ENCODE peak calls at places on chromosomes 12 and 14, in five cellular contexts. X is PC-9; Y is activated CD8-positive, alpha-beta T cell treated with anti-CD3 and anti-CD28 coated beads for 36 hours; O is heart right ventricle; U is RWPE1. L is an unnamed sample.

GRCh38 chr14:54893151-54893760 is 9.4 kb downstream of the GCH1 start:
- DNase-seq in U (peak), X (peak), O (peak), Y (peak), L (peak)

GRCh38 chr12:69099201-69099837 is 140.1 kb upstream of the CPSF6 start:
- DNase-seq in O (no peak), Y (peak), X (no peak), U (no peak), L (no peak)

GRCh38 chr12:109721276-109721675 is 7.7 kb downstream of the FAM222A start:
- DNase-seq in Y (no peak), X (no peak), O (peak), U (no peak), L (no peak)

GRCh38 chr12:118633071-118633470 is 256.7 kb downstream of the SUDS3 start:
- DNase-seq in X (no peak), O (no peak), U (no peak), Y (no peak), L (no peak)

GRCh38 chr12:65121049-65121955 is at the start of gene WIF1:
- DNase-seq in U (peak), O (no peak), X (no peak), Y (peak), L (no peak)

GRCh38 chr12:6276936-6277615 is 33.4 kb upstream of the PLEKHG6 start:
- DNase-seq in U (no peak), O (no peak), X (peak), Y (no peak), L (peak)

GRCh38 chr14:69853774-69854173 is 25.4 kb upstream of the SMOC1 start:
- DNase-seq in X (no peak), U (no peak), Y (no peak), O (no peak), L (no peak)

GRCh38 chr14:95452176-95452889 is 64.1 kb downstream of the SYNE3 start:
- DNase-seq in O (no peak), X (no peak), Y (no peak), U (no peak), L (no peak)

GRCh38 chr12:144650-145284 is 69.2 kb downstream of the SLC6A12 start:
- DNase-seq in O (no peak), U (no peak), X (peak), Y (no peak), L (no peak)

GRCh38 chr14:87160964-87161363 is 832.0 kb downstream of the GALC start:
- DNase-seq in U (no peak), O (no peak), Y (no peak), X (no peak), L (no peak)

GRCh38 chr14:68784995-68785816 is 7.7 kb downstream of the ZFP36L1 start:
- DNase-seq in U (peak), Y (no peak), O (no peak), X (peak), L (no peak)

GRCh38 chr12:45200497-45201043 is 15.3 kb upstream of the ANO6 start:
- DNase-seq in U (no peak), O (no peak), Y (peak), X (no peak), L (no peak)

DNA sequence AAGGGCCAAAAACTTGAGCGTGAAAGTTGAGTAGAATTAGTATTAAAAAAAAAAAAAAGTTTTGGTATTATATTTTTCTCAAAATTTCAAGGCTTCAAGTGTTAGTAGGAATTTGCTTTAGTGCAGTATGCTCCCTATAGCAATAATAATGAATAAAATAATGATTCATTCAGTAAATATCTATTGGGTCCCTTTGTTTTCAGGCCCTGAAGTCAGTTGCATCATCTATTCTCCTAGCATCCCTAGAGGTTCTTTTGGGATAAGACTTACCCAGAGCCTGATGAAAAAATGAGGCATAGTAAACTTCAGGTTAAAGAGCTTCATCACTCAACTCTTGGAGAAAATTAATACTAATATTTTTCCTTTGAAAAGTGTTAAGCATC is 1.1 kb downstream of the KMT5A start:
- DNase-seq in Y (no peak), U (peak), O (no peak), X (peak), L (no peak)
- TF ChIP-seq CTCF in Y (no peak), U (no peak), O (no peak), X (no peak), L (no peak)

DNA sequence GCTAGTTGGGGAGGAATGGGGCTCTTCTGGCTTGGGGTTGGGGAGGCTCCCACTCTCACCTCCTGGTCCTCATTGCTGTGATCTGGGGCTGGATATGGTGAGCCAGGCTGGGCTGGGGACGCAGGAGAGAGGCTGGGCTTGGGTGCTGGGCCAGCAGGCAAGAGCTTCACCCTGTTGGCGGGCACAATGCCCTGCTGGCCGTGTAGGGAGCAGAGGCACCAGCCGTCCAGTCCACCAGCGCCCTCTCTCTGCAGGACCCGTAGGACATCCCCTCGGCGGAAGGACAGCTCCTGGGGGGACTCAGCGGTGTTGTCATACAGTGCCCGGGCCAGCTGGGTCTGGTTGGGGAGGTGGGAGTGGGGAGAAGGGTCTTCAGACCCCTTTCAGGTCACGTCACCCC is 4.5 kb downstream of the EFS start:
- DNase-seq in U (no peak), O (no peak), Y (peak), X (no peak), L (no peak)
- TF ChIP-seq CTCF in U (no peak), O (no peak), Y (no peak), X (no peak), L (peak)

GRCh38 chr14:22657861-22658260 is 13.7 kb upstream of the OR6J1 start:
- DNase-seq in Y (no peak), O (no peak), U (peak), X (peak), L (no peak)
- TF ChIP-seq CTCF in Y (peak), O (no peak), U (no peak), X (peak), L (peak)

GRCh38 chr14:32588448-32589320 is 259.6 kb downstream of the AKAP6 start:
- DNase-seq in U (no peak), Y (no peak), O (no peak), X (no peak), L (peak)
- TF ChIP-seq CTCF in U (peak), Y (peak), O (peak), X (peak), L (peak)

GRCh38 chr14:103008126-103008525 is 49.2 kb downstream of the CDC42BPB start:
- DNase-seq in Y (no peak), U (no peak), O (no peak), X (no peak), L (no peak)

GRCh38 chr14:103008768-103009342 is 48.5 kb downstream of the CDC42BPB start:
- DNase-seq in Y (no peak), U (no peak), X (peak), O (no peak), L (no peak)

GRCh38 chr14:103006106-103006505 is 51.2 kb downstream of the CDC42BPB start:
- DNase-seq in O (no peak), Y (no peak), X (no peak), U (no peak), L (no peak)

GRCh38 chr14:103007555-103007954 is 49.8 kb downstream of the CDC42BPB start:
- DNase-seq in O (peak), X (no peak), U (no peak), Y (no peak), L (no peak)

GRCh38 chr14:103006991-103007520 is 50.3 kb downstream of the CDC42BPB start:
- DNase-seq in Y (no peak), X (no peak), U (no peak), O (no peak), L (no peak)
- TF ChIP-seq CTCF in Y (no peak), X (no peak), U (no peak), O (no peak), L (no peak)

DNA sequence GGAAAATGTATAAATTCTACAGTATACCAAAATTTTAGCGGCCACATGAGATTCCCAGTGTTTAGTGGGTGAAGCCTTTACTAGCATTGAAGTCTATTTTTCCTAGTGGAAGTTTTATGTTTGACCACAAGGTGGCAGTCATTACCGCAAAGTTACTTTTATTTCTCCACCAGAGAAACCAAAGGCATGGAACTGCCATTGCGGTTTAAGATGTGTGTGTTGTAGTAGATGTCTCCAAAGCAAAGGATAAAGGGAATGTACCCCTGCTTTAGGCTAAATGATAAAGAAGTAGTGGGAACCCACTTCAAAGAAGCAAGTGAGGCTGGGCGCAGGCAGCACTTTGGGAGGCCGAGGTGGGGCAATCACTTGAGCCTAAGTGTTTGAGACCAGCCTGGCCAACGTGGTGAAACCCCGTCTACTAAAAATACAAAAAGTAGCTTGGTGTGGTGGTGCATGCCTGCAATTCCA is 140.5 kb downstream of the PRKCH start:
- DNase-seq in Y (peak), O (peak), U (peak), X (peak), L (no peak)
- TF ChIP-seq CTCF in Y (peak), O (peak), U (peak), X (peak), L (peak)

DNA sequence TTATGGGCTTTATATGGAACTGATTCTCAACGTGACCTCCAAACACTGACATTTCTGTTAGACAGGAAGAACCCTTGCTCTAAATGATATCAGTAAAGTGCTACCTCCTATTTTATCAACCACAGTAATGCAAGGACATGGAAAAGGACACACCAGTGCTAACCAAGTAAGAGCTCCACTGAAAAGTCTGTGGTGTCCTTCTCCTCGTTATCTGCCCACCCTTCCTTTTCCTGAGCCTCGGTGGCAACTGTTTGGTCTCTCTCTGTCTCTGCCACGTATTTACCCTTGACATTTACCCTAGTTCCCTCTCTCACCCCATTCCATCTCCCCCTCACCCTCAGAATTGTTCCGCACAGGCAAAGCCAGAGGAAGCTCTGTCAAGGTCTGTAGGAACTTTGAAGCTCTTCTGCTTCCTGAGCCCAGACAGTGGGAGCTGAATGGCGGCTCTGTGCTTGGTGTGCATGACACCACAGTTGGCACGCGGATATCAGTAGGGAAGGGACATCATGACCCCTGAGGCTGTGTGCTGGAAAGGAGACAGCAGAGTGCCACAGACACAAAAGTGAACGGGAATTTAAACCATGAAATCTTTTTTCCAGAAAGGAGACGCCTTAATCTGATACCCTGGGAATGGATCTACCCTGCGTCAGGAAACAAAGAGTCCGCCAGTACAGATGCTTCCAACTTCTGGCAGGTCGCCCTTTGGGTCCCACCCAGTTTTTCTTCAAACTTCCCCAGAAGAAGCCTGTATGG is 50.8 kb downstream of the NTN4 start:
- DNase-seq in Y (no peak), X (no peak), O (peak), U (no peak), L (no peak)
- TF ChIP-seq CTCF in Y (no peak), X (no peak), O (no peak), U (no peak), L (no peak)

L was measured in LNCaP clone FGC.